ENCODE peak calls at places on chromosomes 4 and X, in ten cellular contexts. W is HepG2, F is NB4, B is ovary, A is heart left ventricle, K is esophagus muscularis mucosa, N is gastrocnemius medialis, G is suprapubic skin, C is testis, U is breast epithelium. Q is an unnamed sample.

GRCh38 chr4:76410621-76411020 is 10.3 kb downstream of the CCDC158 start:
- DNase-seq in W (no peak), F (no peak), B (no peak), A (no peak), K (no peak), N (no peak), G (no peak), C (no peak), U (no peak), Q (no peak)

GRCh38 chrX:154436597-154437397 is at the start of gene GDI1:
- DNase-seq in W (no peak), F (peak), B (peak), A (peak), K (no peak), N (peak), G (peak), C (no peak), U (no peak), Q (peak)

GRCh38 chr4:153545822-153546221 is 79.7 kb downstream of the TMEM131L start:
- DNase-seq in W (no peak), F (no peak), B (no peak), A (no peak), K (peak), N (no peak), G (no peak), C (no peak), U (no peak), Q (no peak)

GRCh38 chr4:13534344-13535063 is 9.8 kb downstream of the NKX3-2 start:
- DNase-seq in W (no peak), F (peak), B (no peak), A (no peak), K (peak), N (no peak), G (no peak), C (no peak), U (no peak), Q (no peak)

GRCh38 chr4:169058312-169058711 is 48.3 kb upstream of the CBR4 start:
- DNase-seq in W (no peak), F (no peak), B (no peak), A (peak), K (no peak), N (peak), G (no peak), C (no peak), U (no peak), Q (no peak)

GRCh38 chr4:121061861-121062260 is 10.5 kb downstream of the NDNF start:
- DNase-seq in W (no peak), F (no peak), B (no peak), A (no peak), K (no peak), N (no peak), G (no peak), C (no peak), U (no peak), Q (no peak)

GRCh38 chr4:95761871-95762270 is 78.0 kb upstream of the PDHA2 start:
- DNase-seq in W (no peak), F (no peak), B (no peak), A (no peak), K (no peak), N (no peak), G (no peak), C (no peak), U (no peak), Q (no peak)

GRCh38 chr4:87977521-87978278 is 2.2 kb downstream of the SPP1 start:
- DNase-seq in W (no peak), F (no peak), B (no peak), A (no peak), K (no peak), N (no peak), G (no peak), C (peak), U (no peak), Q (no peak)

GRCh38 chr4:94140998-94141397 is 66.7 kb upstream of the SMARCAD1 start:
- DNase-seq in W (no peak), F (no peak), B (no peak), A (no peak), K (no peak), N (no peak), G (no peak), C (no peak), U (no peak), Q (no peak)

GRCh38 chr4:108890491-108890890 is 127.6 kb upstream of the ETNPPL start:
- DNase-seq in W (no peak), F (no peak), B (no peak), A (no peak), K (no peak), N (no peak), G (no peak), C (no peak), U (no peak), Q (no peak)

GRCh38 chrX:10507876-10508275 is 112.5 kb downstream of the MID1 start:
- DNase-seq in W (no peak), F (no peak), B (no peak), A (no peak), K (no peak), N (no peak), G (no peak), C (no peak), U (no peak), Q (no peak)

GRCh38 chrX:17030092-17030491 is 83.6 kb downstream of the REPS2 start:
- DNase-seq in W (no peak), F (peak), B (no peak), A (no peak), K (no peak), N (no peak), G (no peak), C (no peak), U (no peak), Q (no peak)

GRCh38 chrX:136086521-136086920 is 60.8 kb upstream of the FHL1 start:
- DNase-seq in W (no peak), F (peak), B (no peak), A (no peak), K (no peak), N (no peak), G (no peak), C (no peak), U (no peak), Q (no peak)

GRCh38 chr4:100681289-100681688 is 163.5 kb upstream of the EMCN start:
- DNase-seq in W (no peak), F (no peak), B (no peak), A (no peak), K (no peak), N (no peak), G (no peak), C (no peak), U (no peak), Q (no peak)

GRCh38 chrX:69031181-69031580 is 134.1 kb downstream of the PJA1 start:
- DNase-seq in W (peak), F (no peak), B (no peak), A (no peak), K (peak), N (no peak), G (no peak), C (no peak), U (no peak), Q (no peak)

GRCh38 chr4:57157611-57158137 is 47.5 kb upstream of the IGFBP7 start:
- DNase-seq in W (no peak), F (no peak), B (no peak), A (no peak), K (no peak), N (no peak), G (no peak), C (no peak), U (no peak), Q (no peak)

GRCh38 chrX:106955004-106955772 is 35.0 kb downstream of the CLDN2 start:
- DNase-seq in W (peak), F (no peak), B (no peak), A (no peak), K (no peak), N (no peak), G (no peak), C (no peak), U (no peak), Q (no peak)

GRCh38 chrX:12463052-12463451 is 324.8 kb downstream of the FRMPD4 start:
- DNase-seq in W (no peak), F (no peak), B (no peak), A (no peak), K (no peak), N (no peak), G (no peak), C (peak), U (no peak), Q (no peak)

GRCh38 chr4:153731239-153731638 is 28.6 kb downstream of the RNF175 start:
- DNase-seq in W (no peak), F (peak), B (no peak), A (no peak), K (no peak), N (no peak), G (no peak), C (no peak), U (no peak), Q (peak)

GRCh38 chrX:150211988-150212387 is 151.1 kb upstream of the MAMLD1 start:
- DNase-seq in W (no peak), F (no peak), B (no peak), A (no peak), K (no peak), N (no peak), G (no peak), C (no peak), U (no peak), Q (no peak)

GRCh38 chr4:187480146-187481145 is 515.1 kb upstream of the ZFP42 start:
- DNase-seq in W (no peak), F (no peak), B (no peak), A (no peak), K (peak), N (no peak), G (no peak), C (peak), U (no peak), Q (peak)

GRCh38 chr4:115883862-115884261 is 770.4 kb upstream of the NDST4 start:
- DNase-seq in W (no peak), F (no peak), B (no peak), A (no peak), K (no peak), N (no peak), G (no peak), C (no peak), U (no peak), Q (no peak)

GRCh38 chr4:102089850-102090621 is 255.2 kb downstream of the SLC39A8 start:
- DNase-seq in W (no peak), F (no peak), B (no peak), A (no peak), K (no peak), N (no peak), G (no peak), C (no peak), U (no peak), Q (no peak)

GRCh38 chr4:21801661-21802355 is 146.8 kb downstream of the KCNIP4 start:
- DNase-seq in W (no peak), F (no peak), B (no peak), A (no peak), K (no peak), N (no peak), G (no peak), C (no peak), U (no peak), Q (no peak)

GRCh38 chrX:107845625-107846024 is 20.0 kb downstream of the MID2 start:
- DNase-seq in W (no peak), F (no peak), B (no peak), A (no peak), K (no peak), N (no peak), G (no peak), C (no peak), U (no peak), Q (no peak)

GRCh38 chr4:1213336-1213995 is 35.5 kb downstream of the CTBP1 start:
- DNase-seq in W (no peak), F (no peak), B (peak), A (no peak), K (no peak), N (no peak), G (no peak), C (no peak), U (no peak), Q (no peak)

GRCh38 chr4:1211371-1211770 is 37.6 kb downstream of the CTBP1 start:
- DNase-seq in W (no peak), F (no peak), B (no peak), A (peak), K (no peak), N (no peak), G (peak), C (no peak), U (no peak), Q (no peak)

GRCh38 chr4:1212546-1213335 is 36.2 kb downstream of the CTBP1 start:
- DNase-seq in W (no peak), F (no peak), B (peak), A (peak), K (no peak), N (no peak), G (peak), C (no peak), U (no peak), Q (no peak)

GRCh38 chr4:1210971-1211370 is 38.0 kb downstream of the CTBP1 start:
- DNase-seq in W (no peak), F (no peak), B (peak), A (peak), K (no peak), N (no peak), G (peak), C (no peak), U (no peak), Q (no peak)

GRCh38 chr4:1211951-1212545 is 36.9 kb downstream of the CTBP1 start:
- DNase-seq in W (no peak), F (no peak), B (peak), A (peak), K (no peak), N (peak), G (peak), C (no peak), U (no peak), Q (no peak)
- TF ChIP-seq POLR2A in W (no peak), F (no peak), B (no peak), A (no peak), K (no peak), N (no peak), G (no peak), C (no peak), U (no peak), Q (no peak)

GRCh38 chr4:762211-763190 is 56.9 kb downstream of the PCGF3 start:
- DNase-seq in W (peak), F (peak), B (peak), A (peak), K (no peak), N (no peak), G (no peak), C (no peak), U (no peak), Q (no peak)
- TF ChIP-seq POLR2A in W (no peak), F (no peak), B (no peak), A (no peak), K (no peak), N (no peak), G (no peak), C (no peak), U (no peak), Q (no peak)

GRCh38 chrX:54639018-54639345 is 109.0 kb downstream of the GNL3L start:
- DNase-seq in W (no peak), F (no peak), B (no peak), A (no peak), K (no peak), N (no peak), G (no peak), C (no peak), U (no peak), Q (no peak)

GRCh38 chrX:54640721-54641120 is 110.7 kb downstream of the GNL3L start:
- DNase-seq in W (peak), F (peak), B (no peak), A (no peak), K (no peak), N (peak), G (no peak), C (no peak), U (peak), Q (no peak)

GRCh38 chrX:54641530-54641929 is 111.5 kb downstream of the GNL3L start:
- DNase-seq in W (no peak), F (no peak), B (no peak), A (no peak), K (no peak), N (peak), G (no peak), C (no peak), U (no peak), Q (no peak)

GRCh38 chrX:54640103-54640428 is 110.0 kb downstream of the GNL3L start:
- DNase-seq in W (no peak), F (no peak), B (no peak), A (no peak), K (no peak), N (no peak), G (no peak), C (no peak), U (no peak), Q (no peak)

DNA sequence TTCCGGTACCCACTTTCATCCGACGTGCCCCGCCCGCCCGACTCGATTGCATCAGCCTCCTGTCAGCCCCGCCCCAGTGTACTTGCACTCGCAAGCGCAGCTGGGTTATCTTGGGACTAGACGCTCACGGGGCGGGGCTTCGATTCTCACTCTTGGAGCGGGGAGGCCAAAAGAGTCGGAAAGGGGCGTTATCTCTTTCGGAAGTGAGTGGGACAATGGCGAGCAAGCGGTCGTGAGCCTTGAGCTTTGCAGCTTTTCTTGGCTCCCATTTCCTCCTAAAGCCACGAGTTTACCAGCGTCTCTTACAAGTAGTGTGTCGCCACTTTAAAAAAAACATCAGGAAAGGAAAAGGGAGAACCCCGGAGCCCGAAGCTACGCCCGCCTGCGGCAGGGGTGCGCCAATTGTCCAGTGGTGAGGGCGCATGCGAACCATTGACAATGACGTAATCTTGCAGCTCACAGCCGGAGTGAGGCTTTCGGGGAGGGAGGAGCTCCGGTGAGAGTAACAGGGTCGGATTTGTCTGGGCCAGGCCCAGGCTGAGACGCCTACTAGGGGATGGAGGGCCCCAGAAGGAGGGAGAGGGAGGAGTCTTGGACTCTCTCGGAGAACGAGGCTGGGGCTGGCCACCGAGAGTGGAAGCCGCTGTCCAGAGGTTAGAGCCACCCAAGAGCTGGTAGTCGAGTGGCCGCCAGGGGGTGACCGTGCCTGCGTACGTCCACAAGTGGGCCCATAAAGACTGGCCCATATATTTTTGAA is 109.5 kb downstream of the GNL3L start:
- DNase-seq in W (peak), F (peak), B (peak), A (peak), K (peak), N (peak), G (peak), C (peak), U (peak), Q (peak)
- TF ChIP-seq POLR2A in W (peak), F (peak), B (peak), A (peak), K (no peak), N (peak), G (no peak), C (no peak), U (no peak), Q (peak)

GRCh38 chr4:186158021-186158859 is 33.1 kb upstream of the CYP4V2 start:
- DNase-seq in W (no peak), F (no peak), B (no peak), A (no peak), K (peak), N (no peak), G (no peak), C (no peak), U (no peak), Q (no peak)

GRCh38 chr4:186159613-186160012 is 31.8 kb upstream of the CYP4V2 start:
- DNase-seq in W (no peak), F (no peak), B (no peak), A (no peak), K (peak), N (no peak), G (no peak), C (no peak), U (no peak), Q (no peak)

GRCh38 chr4:186166852-186167512 is 24.4 kb upstream of the CYP4V2 start:
- DNase-seq in W (no peak), F (no peak), B (no peak), A (no peak), K (peak), N (no peak), G (no peak), C (no peak), U (no peak), Q (no peak)

GRCh38 chr4:186158966-186159365 is 32.4 kb upstream of the CYP4V2 start:
- DNase-seq in W (no peak), F (no peak), B (no peak), A (no peak), K (no peak), N (no peak), G (no peak), C (no peak), U (no peak), Q (no peak)

GRCh38 chr4:186161138-186161537 is 30.2 kb upstream of the CYP4V2 start:
- DNase-seq in W (no peak), F (no peak), B (no peak), A (no peak), K (peak), N (no peak), G (no peak), C (no peak), U (no peak), Q (no peak)
- TF ChIP-seq POLR2A in W (no peak), F (no peak), B (no peak), A (no peak), K (no peak), N (no peak), G (no peak), C (no peak), U (no peak), Q (no peak)

DNA sequence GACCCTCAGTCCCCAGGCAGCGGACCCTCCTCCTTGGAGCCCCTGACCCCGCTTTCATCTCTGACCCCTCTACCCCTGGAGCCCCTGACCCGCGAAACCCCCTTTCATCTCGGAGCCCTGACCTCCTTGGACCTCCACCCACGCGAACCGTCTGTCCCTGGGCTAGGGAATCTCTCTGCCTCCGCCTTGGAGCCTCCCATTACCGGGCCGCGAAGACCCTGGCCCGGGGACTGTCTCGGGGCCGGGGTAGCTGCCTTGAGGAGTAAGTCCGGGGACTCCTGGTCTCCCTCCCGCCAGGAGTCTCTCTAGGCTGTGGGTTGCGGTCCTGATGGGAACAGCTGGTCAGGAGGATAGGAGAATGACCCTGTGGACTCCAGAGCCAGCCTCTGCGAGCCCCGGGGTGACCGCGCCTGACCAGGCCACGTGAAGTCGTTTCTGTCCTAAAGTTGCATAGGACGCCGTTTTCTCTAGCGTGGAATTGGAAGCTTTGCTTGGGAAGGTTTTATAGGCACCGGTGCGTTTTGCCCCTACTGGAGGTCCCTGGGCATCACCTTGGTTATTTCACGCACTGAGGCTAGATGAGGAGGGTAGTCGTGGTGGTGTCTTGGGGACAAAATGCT is 824 bp downstream of the TBC1D14 start:
- DNase-seq in W (no peak), F (peak), B (no peak), A (no peak), K (no peak), N (no peak), G (no peak), C (peak), U (no peak), Q (no peak)
- TF ChIP-seq POLR2A in W (no peak), F (no peak), B (no peak), A (no peak), K (no peak), N (peak), G (no peak), C (no peak), U (no peak), Q (no peak)

GRCh38 chr4:40572692-40573287 is 56.9 kb downstream of the RBM47 start:
- DNase-seq in W (no peak), F (no peak), B (no peak), A (no peak), K (no peak), N (no peak), G (no peak), C (no peak), U (no peak), Q (no peak)
- TF ChIP-seq POLR2A in W (no peak), F (no peak), B (no peak), A (no peak), K (no peak), N (no peak), G (no peak), C (no peak), U (no peak), Q (no peak)

DNA sequence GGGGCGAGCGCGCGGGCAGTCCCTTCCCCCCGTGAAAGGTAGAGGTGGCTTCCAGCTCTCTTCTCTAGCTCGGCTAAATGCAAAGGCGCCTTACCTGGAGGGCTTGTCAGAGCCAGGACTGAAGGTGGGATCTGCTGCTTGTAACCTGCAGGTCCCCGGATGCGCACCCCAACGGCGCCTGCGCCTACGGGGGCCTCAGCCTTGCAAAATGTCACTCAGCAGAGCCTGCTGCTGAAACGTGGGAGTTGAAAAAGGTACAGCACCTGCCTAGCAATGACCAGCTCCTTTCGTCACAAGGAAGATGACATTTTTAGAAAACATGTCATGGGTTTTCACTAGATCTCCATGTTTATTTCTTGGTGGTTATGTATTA is 583 bp downstream of the ABHD18 start:
- DNase-seq in W (peak), F (peak), B (no peak), A (peak), K (no peak), N (peak), G (no peak), C (peak), U (no peak), Q (peak)
- TF ChIP-seq POLR2A in W (no peak), F (no peak), B (no peak), A (no peak), K (no peak), N (no peak), G (no peak), C (no peak), U (no peak), Q (no peak)

Q was measured in H54.